ENCODE peak calls at places on chromosomes 12 and 14, in seven cellular contexts. C is sigmoid colon; H is naive thymus-derived CD4-positive, alpha-beta T cell; J is mammary epithelial cell; Z is A673; E is CD8-positive, alpha-beta T cell; W is transverse colon. L is an unnamed sample.

GRCh38 chr12:32104572-32105355 is 1.9 kb upstream of the BICD1 start:
- DNase-seq in C (no peak), H (no peak), J (no peak), Z (no peak), E (no peak), W (no peak), L (no peak)

GRCh38 chr12:100251917-100252316 is 15.0 kb downstream of the DEPDC4 start:
- DNase-seq in C (no peak), H (no peak), J (no peak), Z (no peak), E (no peak), W (no peak), L (no peak)

GRCh38 chr12:118714051-118714460 is 267.3 kb upstream of the SRRM4 start:
- DNase-seq in C (no peak), H (no peak), J (no peak), Z (peak; percentile 66), E (no peak), W (peak; percentile 27), L (peak; percentile 55)

GRCh38 chr12:50240096-50240791 is 43.1 kb downstream of the LIMA1 start:
- DNase-seq in C (no peak), H (no peak), J (no peak), Z (no peak), E (no peak), W (no peak), L (no peak)

GRCh38 chr12:63013302-63013701 is 78.4 kb upstream of the PPM1H start:
- DNase-seq in C (no peak), H (no peak), J (no peak), Z (no peak), E (no peak), W (no peak), L (no peak)

GRCh38 chr12:52076811-52077210 is 2.7 kb upstream of the SMIM41 start:
- DNase-seq in C (no peak), H (no peak), J (no peak), Z (no peak), E (no peak), W (no peak), L (no peak)

GRCh38 chr14:54383811-54384210 is 13.0 kb upstream of the CDKN3 start:
- DNase-seq in C (no peak), H (no peak), J (no peak), Z (no peak), E (no peak), W (no peak), L (no peak)

GRCh38 chr12:108753969-108754368 is 22.7 kb upstream of the CORO1C start:
- DNase-seq in C (no peak), H (no peak), J (no peak), Z (no peak), E (no peak), W (no peak), L (no peak)

GRCh38 chr14:41607119-41607785 is 576 bp downstream of the LRFN5 start:
- DNase-seq in C (no peak), H (no peak), J (peak; percentile 16), Z (peak; percentile 75), E (no peak), W (no peak), L (no peak)

GRCh38 chr12:86623267-86623666 is 367.1 kb upstream of the MGAT4C start:
- DNase-seq in C (no peak), H (no peak), J (no peak), Z (no peak), E (no peak), W (no peak), L (no peak)

GRCh38 chr14:100107236-100107635 is 42.0 kb downstream of the EVL start:
- DNase-seq in C (peak; percentile 47), H (peak; percentile 11), J (peak; percentile 92), Z (no peak), E (no peak), W (no peak), L (no peak)

GRCh38 chr12:13670249-13670648 is 311.2 kb downstream of the GRIN2B start:
- DNase-seq in C (no peak), H (no peak), J (no peak), Z (no peak), E (no peak), W (no peak), L (no peak)

GRCh38 chr14:50388256-50388931 is 8.3 kb downstream of the CDKL1 start:
- DNase-seq in C (no peak), H (no peak), J (no peak), Z (peak; percentile 22), E (no peak), W (peak; percentile 76), L (peak; percentile 63)

GRCh38 chr12:51056242-51056641 is 8.1 kb downstream of the LETMD1 start:
- DNase-seq in C (no peak), H (no peak), J (peak; percentile 91), Z (no peak), E (no peak), W (no peak), L (no peak)

GRCh38 chr14:52443506-52443905 is 108.8 kb downstream of the TXNDC16 start:
- DNase-seq in C (no peak), H (no peak), J (no peak), Z (no peak), E (no peak), W (no peak), L (no peak)

GRCh38 chr14:76761198-76761848 is at the start of gene VASH1:
- DNase-seq in C (peak; percentile 86), H (peak; percentile 8), J (peak; percentile 60), Z (peak; percentile 59), E (peak; percentile 40), W (peak; percentile 53), L (peak; percentile 81)

GRCh38 chr14:99735189-99736135 is 51.4 kb downstream of the CYP46A1 start:
- DNase-seq in C (peak; percentile 55), H (no peak), J (no peak), Z (no peak), E (no peak), W (peak; percentile 4), L (no peak)

GRCh38 chr12:77940011-77940423 is 109.3 kb downstream of the NAV3 start:
- DNase-seq in C (no peak), H (no peak), J (peak; percentile 89), Z (peak; percentile 82), E (no peak), W (no peak), L (no peak)

GRCh38 chr12:131368073-131369071 is 342.5 kb upstream of the SFSWAP start:
- DNase-seq in C (peak; percentile 53), H (no peak), J (no peak), Z (no peak), E (no peak), W (no peak), L (peak; percentile 14)

GRCh38 chr14:22412936-22413411 is 176.1 kb downstream of the DAD1 start:
- DNase-seq in C (no peak), H (no peak), J (no peak), Z (peak; percentile 90), E (no peak), W (no peak), L (no peak)

GRCh38 chr12:42652048-42652447 is 62.5 kb upstream of the PRICKLE1 start:
- DNase-seq in C (no peak), H (no peak), J (peak; percentile 53), Z (no peak), E (no peak), W (no peak), L (no peak)

DNA sequence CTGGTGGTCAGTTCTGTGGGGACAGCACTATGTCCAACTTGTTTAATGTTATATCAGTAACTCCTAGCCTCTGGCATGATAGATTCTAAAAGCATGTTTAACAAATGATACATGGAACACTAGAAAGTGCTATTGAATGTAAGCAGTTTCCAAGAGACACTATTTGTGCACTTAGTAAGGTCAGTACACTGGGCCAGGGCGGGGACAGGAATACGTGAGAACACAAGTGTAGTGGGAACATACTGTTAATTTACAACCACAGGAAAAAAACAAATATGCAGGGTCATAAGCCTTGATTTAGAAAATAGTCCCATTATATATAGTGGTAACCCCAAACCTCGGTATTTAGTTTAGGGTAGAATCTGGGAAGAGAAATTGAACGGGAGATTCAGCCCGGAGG is 88.9 kb upstream of the SLC38A2 start:
- DNase-seq in C (no peak), H (no peak), J (no peak), Z (no peak), E (no peak), W (no peak), L (peak; percentile 73)
- H3K4me1 ChIP-seq in C (peaks cover 36% of the 10 kb centered on the region), H (peaks cover 26% of the 10 kb centered on the region), J (peaks cover 18% of the 10 kb centered on the region), Z (peaks cover 8% of the 10 kb centered on the region), E (peaks cover 43% of the 10 kb centered on the region), W (no peaks in the 10 kb centered on the region), L (peaks cover 31% of the 10 kb centered on the region)

GRCh38 chr14:69047255-69047654 is 68.2 kb upstream of the ACTN1 start:
- DNase-seq in C (no peak), H (no peak), J (no peak), Z (no peak), E (no peak), W (no peak), L (no peak)
- H3K4me1 ChIP-seq in C (peaks cover 83% of the 10 kb centered on the region), H (no peaks in the 10 kb centered on the region), J (peaks cover 19% of the 10 kb centered on the region), Z (peaks cover 29% of the 10 kb centered on the region), E (peaks cover 5% of the 10 kb centered on the region), W (peaks cover 26% of the 10 kb centered on the region), L (peaks cover 77% of the 10 kb centered on the region)

GRCh38 chr14:78762331-78762730 is 592.2 kb downstream of the NRXN3 start:
- DNase-seq in C (no peak), H (no peak), J (peak; percentile 40), Z (no peak), E (no peak), W (no peak), L (no peak)
- H3K4me1 ChIP-seq in C (no peaks in the 10 kb centered on the region), H (no peaks in the 10 kb centered on the region), J (no peaks in the 10 kb centered on the region), Z (no peaks in the 10 kb centered on the region), E (no peaks in the 10 kb centered on the region), W (no peaks in the 10 kb centered on the region), L (no peaks in the 10 kb centered on the region)

GRCh38 chr14:61329478-61330051 is 8.2 kb downstream of the PRKCH start:
- DNase-seq in C (no peak), H (no peak), J (no peak), Z (no peak), E (no peak), W (no peak), L (no peak)

GRCh38 chr14:61330511-61330910 is 9.1 kb downstream of the PRKCH start:
- DNase-seq in C (no peak), H (no peak), J (no peak), Z (no peak), E (no peak), W (no peak), L (no peak)

GRCh38 chr14:61326149-61326548 is 4.8 kb downstream of the PRKCH start:
- DNase-seq in C (no peak), H (no peak), J (no peak), Z (no peak), E (no peak), W (no peak), L (no peak)

GRCh38 chr14:61326847-61327246 is 5.5 kb downstream of the PRKCH start:
- DNase-seq in C (peak; percentile 79), H (no peak), J (no peak), Z (peak; percentile 22), E (no peak), W (peak; percentile 44), L (peak; percentile 87)

DNA sequence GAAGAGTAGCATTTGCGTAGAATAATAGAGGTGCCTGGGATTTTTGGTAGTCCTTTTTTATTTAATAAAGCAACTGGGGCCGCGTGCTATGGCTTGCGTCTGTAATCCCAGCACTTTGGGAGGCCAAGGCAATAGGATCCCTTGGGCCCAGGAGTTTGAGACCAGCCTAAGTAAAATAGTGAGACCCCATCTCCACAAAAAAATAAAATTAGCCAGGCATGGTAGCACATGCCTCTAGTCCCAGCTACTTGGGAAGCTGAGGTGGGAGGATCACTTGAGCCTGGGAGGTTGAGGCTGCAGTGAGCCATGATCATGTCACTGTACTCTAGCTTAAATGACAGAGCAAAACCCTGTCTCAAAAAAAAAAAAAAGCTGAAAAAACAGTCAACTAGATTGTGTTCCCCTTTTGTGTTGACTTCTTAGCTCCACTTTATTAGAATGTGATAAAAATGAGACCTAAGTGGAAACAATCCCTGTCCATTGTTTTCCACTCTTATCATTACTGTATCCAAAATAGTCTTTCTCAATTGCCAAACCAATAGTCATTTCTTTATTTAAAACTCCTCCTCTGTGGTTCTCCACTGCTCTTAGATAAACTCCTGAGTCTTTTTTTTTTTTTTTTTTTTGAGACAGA is 7.4 kb downstream of the PRKCH start:
- DNase-seq in C (no peak), H (no peak), J (no peak), Z (no peak), E (no peak), W (no peak), L (no peak)
- H3K4me1 ChIP-seq in C (no peaks in the 10 kb centered on the region), H (peaks cover 50% of the 10 kb centered on the region), J (peaks cover under 1% of the 10 kb centered on the region), Z (peaks cover 6% of the 10 kb centered on the region), E (peaks cover 84% of the 10 kb centered on the region), W (no peaks in the 10 kb centered on the region), L (peaks cover 11% of the 10 kb centered on the region)